ENCODE peak calls at places on chromosomes 11 and 22, in six cellular contexts. D is mesendoderm, K is GM23248, Q is PC-9, O is SK-N-SH, Z is PC-3. I is an unnamed sample.
A peak's percentile ranks its signal among the peaks of the same experiment; 100 is the strongest.

GRCh38 chr11:88051386-88051785 is 123.9 kb downstream of the RAB38 start:
- DNase-seq in K (peak; percentile 14), Z (peak; percentile 91), D (no peak), O (no peak), Q (no peak), I (peak; percentile 24)

GRCh38 chr11:65212226-65212801 is 30.6 kb downstream of the CAPN1 start:
- DNase-seq in Q (no peak), O (no peak), K (no peak), Z (no peak), D (peak; percentile 25), I (no peak)

GRCh38 chr11:39443424-39444022 is 2015.9 kb downstream of the LRRC4C start:
- DNase-seq in O (no peak), D (no peak), Z (no peak), K (no peak), Q (no peak), I (no peak)

GRCh38 chr11:74937696-74938475 is 11.0 kb downstream of the XRRA1 start:
- DNase-seq in D (no peak), O (no peak), K (peak; percentile 78), Q (no peak), Z (peak; percentile 41), I (peak; percentile 20)

GRCh38 chr11:11572386-11572785 is 49.4 kb downstream of the GALNT18 start:
- DNase-seq in K (peak; percentile 69), D (no peak), Q (no peak), Z (no peak), O (no peak), I (no peak)

GRCh38 chr11:96361778-96362177 is 18.8 kb upstream of the MAML2 start:
- DNase-seq in Z (no peak), D (no peak), Q (no peak), K (peak; percentile 49), O (no peak), I (peak; percentile 4)

GRCh38 chr11:64364435-64364834 is 5.5 kb downstream of the RPS6KA4 start:
- DNase-seq in Z (no peak), K (no peak), Q (no peak), D (no peak), O (no peak), I (no peak)

GRCh38 chr11:35944503-35945136 is 758 bp downstream of the LDLRAD3 start:
- DNase-seq in D (no peak), K (peak; percentile 59), Z (peak; percentile 16), O (peak; percentile 56), Q (peak; percentile 13), I (peak; percentile 2)

GRCh38 chr11:56819916-56820315 is 71.4 kb upstream of the OR9G4 start:
- DNase-seq in Z (no peak), O (no peak), K (no peak), Q (no peak), D (no peak), I (peak; percentile 65)

GRCh38 chr22:31496735-31497146 is 405 bp downstream of the SFI1 start:
- DNase-seq in O (no peak), Q (no peak), K (peak; percentile 60), D (no peak), Z (no peak), I (no peak)

GRCh38 chr22:50192056-50192824 is 6.5 kb downstream of the TRABD start:
- DNase-seq in Z (peak; percentile 68), O (no peak), D (no peak), K (peak; percentile 31), Q (no peak), I (peak; percentile 32)

GRCh38 chr11:64875369-64876225 is 2.8 kb downstream of the EHD1 start:
- DNase-seq in Q (no peak), D (no peak), O (no peak), Z (no peak), K (peak; percentile 40), I (no peak)

GRCh38 chr11:74641905-74642304 is 49.5 kb downstream of the POLD3 start:
- DNase-seq in Q (no peak), O (no peak), K (no peak), Z (no peak), D (no peak), I (no peak)

GRCh38 chr11:55401011-55401410 is 33.2 kb downstream of the OR4A15 start:
- DNase-seq in D (no peak), O (no peak), Q (no peak), K (no peak), Z (no peak), I (no peak)

GRCh38 chr11:118618991-118619375 is 11.6 kb downstream of the PHLDB1 start:
- DNase-seq in Q (no peak), D (no peak), O (no peak), Z (no peak), K (peak; percentile 89), I (peak; percentile 39)

GRCh38 chr22:27424319-27424718 is 377.2 kb downstream of the MN1 start:
- DNase-seq in K (peak; percentile 59), Z (no peak), O (peak; percentile 36), Q (no peak), D (no peak), I (peak; percentile 53)

GRCh38 chr11:118845369-118845768 is 38.3 kb upstream of the CXCR5 start:
- DNase-seq in O (no peak), Z (peak; percentile 76), K (peak; percentile 63), Q (peak; percentile 8), D (peak; percentile 11), I (peak; percentile 82)

GRCh38 chr22:25777870-25778269 is 35.9 kb downstream of the MYO18B start:
- DNase-seq in O (peak; percentile 74), Z (peak; percentile 54), Q (no peak), K (peak; percentile 67), D (no peak), I (peak; percentile 50)

GRCh38 chr22:38104084-38104483 is 6.4 kb downstream of the BAIAP2L2 start:
- DNase-seq in D (peak; percentile 76), O (no peak), K (peak; percentile 47), Q (no peak), Z (peak; percentile 31), I (no peak)

GRCh38 chr11:36953986-36954385 is 355.9 kb upstream of the RAG2 start:
- DNase-seq in K (peak; percentile 2), Q (no peak), O (no peak), Z (peak; percentile 43), D (no peak), I (no peak)

GRCh38 chr11:41040474-41040873 is 419.0 kb downstream of the LRRC4C start:
- DNase-seq in Z (no peak), K (no peak), Q (no peak), D (no peak), O (no peak), I (no peak)

GRCh38 chr22:27260087-27260730 is 541.3 kb downstream of the MN1 start:
- DNase-seq in O (peak; percentile 45), D (no peak), Z (no peak), Q (no peak), K (no peak), I (no peak)

GRCh38 chr11:1227551-1228182 is 4.8 kb downstream of the MUC5B start:
- DNase-seq in Q (no peak), Z (no peak), O (peak; percentile 33), D (no peak), K (no peak), I (no peak)

GRCh38 chr11:6319879-6320410 is 356 bp downstream of the CAVIN3 start:
- DNase-seq in O (peak; percentile 35), K (peak; percentile 99), Z (no peak), D (peak; percentile 96), Q (peak; percentile 82), I (peak; percentile 94)

GRCh38 chr22:47039356-47039755 is 276.9 kb downstream of the TBC1D22A start:
- DNase-seq in K (no peak), Q (no peak), D (no peak), Z (no peak), O (no peak), I (no peak)
- H3K79me2 ChIP-seq in K (no peaks in the 10 kb centered on the region), Q (no peaks in the 10 kb centered on the region), D (no peaks in the 10 kb centered on the region), Z (no peaks in the 10 kb centered on the region), O (no peaks in the 10 kb centered on the region), I (no peaks in the 10 kb centered on the region)

DNA sequence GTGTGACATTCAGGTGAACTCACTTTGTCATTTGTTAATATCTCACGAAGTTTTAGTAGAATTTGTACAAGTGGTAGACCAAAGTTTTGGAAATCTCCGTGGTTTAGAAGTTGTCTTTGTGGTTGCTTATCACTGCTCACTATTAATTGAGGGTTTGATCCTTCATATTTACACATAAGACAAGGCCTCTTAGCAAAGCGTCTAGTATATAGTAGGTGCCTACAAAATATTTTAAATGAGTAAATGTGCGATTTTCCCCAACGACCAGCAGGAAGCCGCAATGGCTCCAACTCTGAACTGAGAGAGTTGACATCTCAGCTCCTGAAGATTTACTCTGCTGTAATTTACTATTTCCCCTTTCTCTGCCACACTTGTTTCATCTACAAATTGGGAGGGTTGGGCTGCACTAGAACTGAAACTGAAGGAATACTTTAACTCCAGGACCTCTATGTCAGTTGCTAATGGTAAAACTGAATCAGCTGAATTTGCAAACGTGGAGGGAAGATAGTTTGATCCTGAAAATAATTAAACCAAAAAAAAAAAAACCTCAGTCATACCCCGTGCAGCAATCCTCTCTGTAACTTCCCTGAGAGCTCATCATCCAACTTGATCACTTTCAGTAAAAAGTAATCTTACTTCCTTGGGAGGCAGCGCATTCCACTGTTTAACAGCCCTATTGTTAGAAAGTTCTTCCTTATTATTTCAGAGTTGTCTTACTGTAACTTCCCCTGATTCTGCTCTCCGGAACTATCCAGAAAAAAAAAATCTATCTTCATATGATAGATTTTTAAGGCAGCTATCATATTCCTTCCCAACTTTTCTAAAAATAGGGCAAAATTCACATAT is 1.3 kb upstream of the SBF2 start:
- DNase-seq in Z (no peak), O (no peak), Q (no peak), D (no peak), K (peak; percentile 32), I (no peak)
- H3K4me2 ChIP-seq in Z (peak overlapping the region; percentile 99), O (peak overlapping the region; percentile 98), Q (peak overlapping the region; percentile 96), D (peak overlapping the region; percentile 77), K (peak overlapping the region; percentile 100), I (peak overlapping the region; percentile 99)

GRCh38 chr22:40817737-40818136 is 1.4 kb downstream of the SLC25A17 start:
- DNase-seq in D (no peak), O (no peak), Z (no peak), K (no peak), Q (no peak), I (no peak)
- H3K79me2 ChIP-seq in D (peaks cover 24% of the 10 kb centered on the region), O (peaks cover 48% of the 10 kb centered on the region), Z (peaks cover 57% of the 10 kb centered on the region), K (peaks cover 61% of the 10 kb centered on the region), Q (peaks cover 59% of the 10 kb centered on the region), I (peaks cover 56% of the 10 kb centered on the region)

GRCh38 chr11:58043379-58043778 is 12.6 kb downstream of the OR6Q1 start:
- DNase-seq in K (no peak), Z (no peak), D (no peak), Q (no peak), O (no peak), I (no peak)

GRCh38 chr11:58034471-58034870 is 3.7 kb downstream of the OR6Q1 start:
- DNase-seq in Z (no peak), K (no peak), O (no peak), D (no peak), Q (no peak), I (no peak)

DNA sequence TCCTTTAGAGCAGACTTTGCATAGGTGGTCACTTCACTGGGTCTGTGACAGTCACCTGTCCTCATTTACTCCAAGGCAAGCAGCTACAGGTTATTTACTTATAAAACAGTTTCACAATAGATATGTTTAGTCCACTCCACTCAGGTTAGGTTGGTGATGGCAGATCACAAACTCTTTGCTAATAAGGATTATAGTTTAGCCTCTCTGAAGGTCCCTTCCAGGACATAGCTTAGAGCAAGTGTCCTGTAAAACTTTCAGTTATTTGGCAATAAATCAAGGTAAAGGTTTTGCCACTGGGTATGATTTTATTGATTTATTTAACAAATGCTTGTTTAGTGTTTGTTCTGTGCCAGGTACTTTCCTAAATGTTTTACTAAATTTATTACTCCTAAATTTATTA is 8.8 kb downstream of the OR6Q1 start:
- DNase-seq in K (no peak), Z (no peak), D (no peak), Q (no peak), O (no peak), I (no peak)
- H3K4me2 ChIP-seq in K (no peak overlapping the region), Z (no peak overlapping the region), D (no peak overlapping the region), Q (no peak overlapping the region), O (no peak overlapping the region), I (no peak overlapping the region)

GRCh38 chr22:19480173-19480568 is 451 bp downstream of the CDC45 start:
- DNase-seq in O (no peak), D (no peak), Q (no peak), Z (no peak), K (no peak), I (no peak)
- H3K79me2 ChIP-seq in O (peaks cover 63% of the 10 kb centered on the region), D (peaks cover 37% of the 10 kb centered on the region), Q (peaks cover 46% of the 10 kb centered on the region), Z (peaks cover 62% of the 10 kb centered on the region), K (peaks cover 49% of the 10 kb centered on the region), I (peaks cover 62% of the 10 kb centered on the region)